ENCODE peak calls at places on chromosomes 5 and 9, in five cellular contexts. T, U, M, H and X are unnamed samples.

GRCh38 chr5:150599917-150600511 is 40.4 kb upstream of the SYNPO start:
- DNase-seq in T (peak), U (no peak), M (no peak), H (no peak), X (no peak)

GRCh38 chr9:14403112-14403511 is 89.2 kb upstream of the NFIB start:
- DNase-seq in T (no peak), U (no peak), M (no peak), H (no peak), X (no peak)

GRCh38 chr5:142191776-142192175 is 83.2 kb downstream of the NDFIP1 start:
- DNase-seq in T (no peak), U (no peak), M (no peak), H (no peak), X (no peak)

GRCh38 chr9:124877383-124877782 is 15.5 kb downstream of the ARPC5L start:
- DNase-seq in T (no peak), U (no peak), M (no peak), H (no peak), X (no peak)

GRCh38 chr5:160036243-160036642 is 27.3 kb downstream of the TTC1 start:
- DNase-seq in T (no peak), U (no peak), M (no peak), H (no peak), X (no peak)

GRCh38 chr5:158431369-158432029 is 572.6 kb upstream of the CLINT1 start:
- DNase-seq in T (no peak), U (no peak), M (no peak), H (no peak), X (no peak)

GRCh38 chr9:124297553-124297905 is 39.8 kb downstream of the NEK6 start:
- DNase-seq in T (peak), U (peak), M (peak), H (peak), X (no peak)

GRCh38 chr5:34930527-34930844 is 1.1 kb downstream of the DNAJC21 start:
- DNase-seq in T (peak), U (no peak), M (no peak), H (no peak), X (no peak)

GRCh38 chr9:36911037-36911436 is 123.0 kb downstream of the PAX5 start:
- DNase-seq in T (no peak), U (no peak), M (no peak), H (no peak), X (no peak)

GRCh38 chr5:132840896-132841818 is 10.7 kb upstream of the SHROOM1 start:
- DNase-seq in T (no peak), U (no peak), M (no peak), H (no peak), X (no peak)

GRCh38 chr5:73415617-73416016 is 33.0 kb downstream of the FOXD1 start:
- DNase-seq in T (no peak), U (no peak), M (no peak), H (no peak), X (no peak)

GRCh38 chr9:17813798-17814197 is 234.9 kb downstream of the SH3GL2 start:
- DNase-seq in T (no peak), U (peak), M (no peak), H (no peak), X (no peak)

GRCh38 chr9:17810728-17811634 is 232.1 kb downstream of the SH3GL2 start:
- DNase-seq in T (peak), U (peak), M (peak), H (peak), X (peak)

GRCh38 chr9:17807670-17808282 is 228.9 kb downstream of the SH3GL2 start:
- DNase-seq in T (no peak), U (no peak), M (peak), H (no peak), X (no peak)

DNA sequence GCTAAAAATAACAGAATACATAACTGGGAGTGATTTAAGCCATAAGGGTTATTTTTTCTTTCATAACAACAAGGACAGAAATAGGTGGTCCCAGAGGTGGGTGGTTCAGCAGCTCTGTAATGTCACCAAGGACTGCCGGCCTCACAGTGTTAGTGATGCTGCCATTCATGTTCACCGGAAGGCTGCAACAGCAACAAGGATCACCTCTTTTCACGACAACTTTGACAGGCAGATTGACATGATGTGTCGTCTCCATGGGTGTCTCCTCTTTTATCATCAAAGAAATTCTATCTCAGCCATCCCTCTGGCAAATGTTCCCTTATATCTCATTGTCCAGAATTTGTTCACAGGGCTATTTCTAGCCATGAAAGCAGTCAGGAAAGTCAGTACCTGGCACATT is 231.4 kb downstream of the SH3GL2 start:
- DNase-seq in T (no peak), U (no peak), M (no peak), H (no peak), X (no peak)
- TF ChIP-seq POLR2AphosphoS5 in T (no peak), U (no peak), M (no peak), H (no peak), X (no peak)

DNA sequence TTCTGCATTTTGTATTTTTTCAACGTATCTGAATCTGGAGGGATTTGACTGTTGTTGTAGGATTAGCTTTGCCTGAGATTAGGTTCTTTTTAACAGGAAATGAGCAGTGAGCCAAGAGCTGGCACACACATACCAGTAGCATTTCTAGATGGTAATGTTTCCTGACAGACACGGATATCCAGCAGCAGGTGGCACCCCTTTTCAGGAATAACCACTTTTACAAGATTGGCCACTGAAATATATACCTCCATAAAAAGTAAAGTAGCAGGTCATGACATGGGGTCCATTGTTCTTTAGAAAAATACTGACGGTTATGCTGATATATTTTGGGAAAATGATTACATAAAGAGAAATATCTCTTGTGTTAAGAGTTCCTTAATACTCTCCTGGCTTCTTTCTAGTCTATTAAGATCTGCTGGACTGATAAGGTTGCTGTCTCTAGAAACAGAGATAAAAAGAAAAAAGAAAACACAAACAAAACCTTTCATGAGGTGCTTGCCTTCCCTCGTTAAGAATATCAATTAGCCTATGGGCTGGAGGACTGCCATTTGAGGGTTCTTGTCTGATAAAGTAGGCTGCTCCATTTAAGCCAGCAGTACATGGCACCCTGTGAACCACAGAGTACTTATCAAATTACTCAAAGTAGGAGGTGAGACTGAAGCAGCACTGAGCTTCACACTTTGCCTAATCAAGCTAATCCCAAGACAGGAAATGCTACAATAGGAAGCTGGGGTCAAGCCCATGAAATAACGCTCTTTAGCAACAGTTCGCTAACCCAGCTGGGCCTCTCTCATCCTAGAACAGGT is 101.6 kb upstream of the PCA3 start:
- DNase-seq in T (peak), U (no peak), M (no peak), H (no peak), X (no peak)
- H3K4me3 ChIP-seq in T (no peak), U (no peak), M (no peak), H (no peak), X (no peak)

GRCh38 chr5:61330341-61330878 is 1.6 kb upstream of the ZSWIM6 start:
- DNase-seq in T (peak), U (peak), M (peak), H (no peak), X (no peak)

GRCh38 chr5:61332369-61332745 is 299 bp downstream of the ZSWIM6 start:
- DNase-seq in T (no peak), U (peak), M (no peak), H (no peak), X (no peak)

GRCh38 chr5:61330879-61331406 is 1.1 kb upstream of the ZSWIM6 start:
- DNase-seq in T (peak), U (peak), M (peak), H (no peak), X (no peak)

GRCh38 chr5:61332891-61333350 is 863 bp downstream of the ZSWIM6 start:
- DNase-seq in T (peak), U (peak), M (no peak), H (no peak), X (no peak)

GRCh38 chr5:61331407-61332368 is at the start of gene ZSWIM6:
- DNase-seq in T (peak), U (peak), M (peak), H (peak), X (peak)
- TF ChIP-seq EZH2 in T (no peak), U (no peak), M (no peak), H (no peak), X (no peak)

GRCh38 chr9:127982912-127983311 is 2.1 kb upstream of the EEIG1 start:
- DNase-seq in T (no peak), U (no peak), M (no peak), H (no peak), X (no peak)

GRCh38 chr9:127985011-127985410 is 4.2 kb upstream of the EEIG1 start:
- DNase-seq in T (no peak), U (no peak), M (no peak), H (no peak), X (no peak)

GRCh38 chr9:127981559-127982121 is 851 bp upstream of the EEIG1 start:
- DNase-seq in T (no peak), U (no peak), M (no peak), H (no peak), X (no peak)

GRCh38 chr9:127980706-127981558 is at the start of gene EEIG1:
- DNase-seq in T (peak), U (peak), M (peak), H (peak), X (peak)

GRCh38 chr9:127983847-127984289 is 3.1 kb upstream of the EEIG1 start:
- DNase-seq in T (no peak), U (no peak), M (no peak), H (no peak), X (no peak)
- TF ChIP-seq POLR2AphosphoS5 in T (no peak), U (no peak), M (no peak), H (no peak), X (no peak)